ENCODE peak calls at places on chromosomes 5 and 9, in five cellular contexts. One of them, this sample, is unnamed.

GRCh38 chr5:93660677-93661076 is 77.7 kb downstream of the NR2F1 start:
- DNase-seq in GM12891: no peak
- DNase-seq in WTC11: no peak
- DNase-seq in stimulated activated CD8-positive, alpha-beta memory T cell treated with anti-CD3 and anti-CD28 coated beads, Interleukin-7, amount 100 ng/mL, for 24 hours: no peak
- DNase-seq in GM13977: no peak
- DNase-seq in this sample: no peak

GRCh38 chr5:168317521-168318147 is 26.2 kb downstream of the WWC1 start:
- DNase-seq in GM12891: no peak
- DNase-seq in GM13977: no peak
- DNase-seq in stimulated activated CD8-positive, alpha-beta memory T cell treated with anti-CD3 and anti-CD28 coated beads, Interleukin-7, amount 100 ng/mL, for 24 hours: no peak
- DNase-seq in WTC11: no peak
- DNase-seq in this sample: no peak

GRCh38 chr9:128005938-128006337 is 25.1 kb upstream of the EEIG1 start:
- DNase-seq in WTC11: no peak
- DNase-seq in GM12891: no peak
- DNase-seq in GM13977: no peak
- DNase-seq in stimulated activated CD8-positive, alpha-beta memory T cell treated with anti-CD3 and anti-CD28 coated beads, Interleukin-7, amount 100 ng/mL, for 24 hours: no peak
- DNase-seq in this sample: no peak

GRCh38 chr5:161084108-161084507 is 232.1 kb upstream of the ATP10B start:
- DNase-seq in stimulated activated CD8-positive, alpha-beta memory T cell treated with anti-CD3 and anti-CD28 coated beads, Interleukin-7, amount 100 ng/mL, for 24 hours: no peak
- DNase-seq in GM13977: no peak
- DNase-seq in GM12891: no peak
- DNase-seq in WTC11: no peak
- DNase-seq in this sample: no peak

GRCh38 chr9:7125231-7125630 is 367.5 kb downstream of the KDM4C start:
- DNase-seq in GM13977: no peak
- DNase-seq in GM12891: no peak
- DNase-seq in WTC11: no peak
- DNase-seq in stimulated activated CD8-positive, alpha-beta memory T cell treated with anti-CD3 and anti-CD28 coated beads, Interleukin-7, amount 100 ng/mL, for 24 hours: no peak
- DNase-seq in this sample: no peak

GRCh38 chr9:91166796-91167366 is 194.8 kb downstream of the AUH start:
- DNase-seq in WTC11: no peak
- DNase-seq in GM12891: no peak
- DNase-seq in stimulated activated CD8-positive, alpha-beta memory T cell treated with anti-CD3 and anti-CD28 coated beads, Interleukin-7, amount 100 ng/mL, for 24 hours: no peak
- DNase-seq in GM13977: no peak
- DNase-seq in this sample: no peak

GRCh38 chr5:14147210-14147609 is 4.1 kb downstream of the TRIO start:
- DNase-seq in stimulated activated CD8-positive, alpha-beta memory T cell treated with anti-CD3 and anti-CD28 coated beads, Interleukin-7, amount 100 ng/mL, for 24 hours: no peak
- DNase-seq in WTC11: no peak
- DNase-seq in GM12891: no peak
- DNase-seq in GM13977: no peak
- DNase-seq in this sample: no peak

GRCh38 chr5:40681351-40682311 is 1.9 kb downstream of the PTGER4 start:
- DNase-seq in GM12891: no peak
- DNase-seq in stimulated activated CD8-positive, alpha-beta memory T cell treated with anti-CD3 and anti-CD28 coated beads, Interleukin-7, amount 100 ng/mL, for 24 hours: no peak
- DNase-seq in GM13977: no peak
- DNase-seq in WTC11: peak; percentile 45
- DNase-seq in this sample: peak; percentile 49

GRCh38 chr5:38716516-38716915 is 129.3 kb upstream of the OSMR start:
- DNase-seq in GM12891: no peak
- DNase-seq in WTC11: no peak
- DNase-seq in stimulated activated CD8-positive, alpha-beta memory T cell treated with anti-CD3 and anti-CD28 coated beads, Interleukin-7, amount 100 ng/mL, for 24 hours: no peak
- DNase-seq in GM13977: no peak
- DNase-seq in this sample: no peak

GRCh38 chr5:14209222-14209822 is 66.2 kb downstream of the TRIO start:
- DNase-seq in stimulated activated CD8-positive, alpha-beta memory T cell treated with anti-CD3 and anti-CD28 coated beads, Interleukin-7, amount 100 ng/mL, for 24 hours: no peak
- DNase-seq in GM13977: no peak
- DNase-seq in GM12891: no peak
- DNase-seq in WTC11: no peak
- DNase-seq in this sample: no peak

GRCh38 chr5:669842-670395 is 23.2 kb downstream of the TPPP start:
- DNase-seq in WTC11: no peak
- DNase-seq in GM12891: no peak
- DNase-seq in GM13977: no peak
- DNase-seq in stimulated activated CD8-positive, alpha-beta memory T cell treated with anti-CD3 and anti-CD28 coated beads, Interleukin-7, amount 100 ng/mL, for 24 hours: no peak
- DNase-seq in this sample: no peak

GRCh38 chr5:120207139-120207538 is 257.0 kb upstream of the PRR16 start:
- DNase-seq in stimulated activated CD8-positive, alpha-beta memory T cell treated with anti-CD3 and anti-CD28 coated beads, Interleukin-7, amount 100 ng/mL, for 24 hours: no peak
- DNase-seq in GM12891: no peak
- DNase-seq in WTC11: no peak
- DNase-seq in GM13977: no peak
- DNase-seq in this sample: no peak

GRCh38 chr5:36696059-36696673 is 89.8 kb downstream of the SLC1A3 start:
- DNase-seq in stimulated activated CD8-positive, alpha-beta memory T cell treated with anti-CD3 and anti-CD28 coated beads, Interleukin-7, amount 100 ng/mL, for 24 hours: no peak
- DNase-seq in GM13977: peak; percentile 52
- DNase-seq in GM12891: no peak
- DNase-seq in WTC11: peak; percentile 79
- DNase-seq in this sample: peak; percentile 20

GRCh38 chr9:95626885-95627558 is 110.3 kb upstream of the PTCH1 start:
- DNase-seq in GM12891: no peak
- DNase-seq in stimulated activated CD8-positive, alpha-beta memory T cell treated with anti-CD3 and anti-CD28 coated beads, Interleukin-7, amount 100 ng/mL, for 24 hours: peak; percentile 4
- DNase-seq in WTC11: no peak
- DNase-seq in GM13977: no peak
- DNase-seq in this sample: peak; percentile 35

GRCh38 chr5:179314606-179315355 is 30.5 kb downstream of the ADAMTS2 start:
- DNase-seq in GM12891: no peak
- DNase-seq in GM13977: no peak
- DNase-seq in WTC11: peak; percentile 3
- DNase-seq in stimulated activated CD8-positive, alpha-beta memory T cell treated with anti-CD3 and anti-CD28 coated beads, Interleukin-7, amount 100 ng/mL, for 24 hours: no peak
- DNase-seq in this sample: no peak

GRCh38 chr9:26605367-26605766 is 287.2 kb downstream of the CAAP1 start:
- DNase-seq in GM12891: no peak
- DNase-seq in GM13977: no peak
- DNase-seq in stimulated activated CD8-positive, alpha-beta memory T cell treated with anti-CD3 and anti-CD28 coated beads, Interleukin-7, amount 100 ng/mL, for 24 hours: no peak
- DNase-seq in WTC11: no peak
- DNase-seq in this sample: no peak

GRCh38 chr9:100167912-100168775 is 69.1 kb downstream of the INVS start:
- DNase-seq in WTC11: no peak
- DNase-seq in GM13977: no peak
- DNase-seq in GM12891: no peak
- DNase-seq in stimulated activated CD8-positive, alpha-beta memory T cell treated with anti-CD3 and anti-CD28 coated beads, Interleukin-7, amount 100 ng/mL, for 24 hours: no peak
- DNase-seq in this sample: no peak

GRCh38 chr5:142660731-142661130 is 25.2 kb downstream of the FGF1 start:
- DNase-seq in stimulated activated CD8-positive, alpha-beta memory T cell treated with anti-CD3 and anti-CD28 coated beads, Interleukin-7, amount 100 ng/mL, for 24 hours: no peak
- DNase-seq in WTC11: no peak
- DNase-seq in GM12891: no peak
- DNase-seq in GM13977: no peak
- DNase-seq in this sample: no peak

GRCh38 chr9:135612981-135613910 is 26.1 kb downstream of the GLT6D1 start:
- DNase-seq in GM13977: no peak
- DNase-seq in GM12891: no peak
- DNase-seq in WTC11: no peak
- DNase-seq in stimulated activated CD8-positive, alpha-beta memory T cell treated with anti-CD3 and anti-CD28 coated beads, Interleukin-7, amount 100 ng/mL, for 24 hours: no peak
- DNase-seq in this sample: no peak

GRCh38 chr9:69223605-69224004 is 49.5 kb downstream of the TJP2 start:
- DNase-seq in GM12891: peak; percentile 27
- DNase-seq in GM13977: peak; percentile 36
- DNase-seq in WTC11: peak; percentile 69
- DNase-seq in stimulated activated CD8-positive, alpha-beta memory T cell treated with anti-CD3 and anti-CD28 coated beads, Interleukin-7, amount 100 ng/mL, for 24 hours: no peak
- DNase-seq in this sample: no peak

GRCh38 chr5:89584339-89584956 is 701.5 kb upstream of the MEF2C start:
- DNase-seq in WTC11: no peak
- DNase-seq in stimulated activated CD8-positive, alpha-beta memory T cell treated with anti-CD3 and anti-CD28 coated beads, Interleukin-7, amount 100 ng/mL, for 24 hours: no peak
- DNase-seq in GM12891: no peak
- DNase-seq in GM13977: no peak
- DNase-seq in this sample: no peak

GRCh38 chr9:131651160-131651559 is 88.7 kb downstream of the RAPGEF1 start:
- DNase-seq in GM12891: no peak
- DNase-seq in WTC11: no peak
- DNase-seq in GM13977: no peak
- DNase-seq in stimulated activated CD8-positive, alpha-beta memory T cell treated with anti-CD3 and anti-CD28 coated beads, Interleukin-7, amount 100 ng/mL, for 24 hours: no peak
- DNase-seq in this sample: no peak

GRCh38 chr5:113020461-113021273 is 44.1 kb downstream of the DCP2 start:
- DNase-seq in GM13977: no peak
- DNase-seq in GM12891: no peak
- DNase-seq in WTC11: no peak
- DNase-seq in stimulated activated CD8-positive, alpha-beta memory T cell treated with anti-CD3 and anti-CD28 coated beads, Interleukin-7, amount 100 ng/mL, for 24 hours: no peak
- DNase-seq in this sample: peak; percentile 14

GRCh38 chr5:178306430-178307225 is 74.0 kb upstream of the PHYKPL start:
- DNase-seq in WTC11: peak; percentile 13
- DNase-seq in stimulated activated CD8-positive, alpha-beta memory T cell treated with anti-CD3 and anti-CD28 coated beads, Interleukin-7, amount 100 ng/mL, for 24 hours: no peak
- DNase-seq in GM12891: no peak
- DNase-seq in GM13977: no peak
- DNase-seq in this sample: no peak

GRCh38 chr9:103700558-103700957 is 393.6 kb upstream of the SMC2 start:
- DNase-seq in GM12891: no peak
- DNase-seq in GM13977: no peak
- DNase-seq in WTC11: no peak
- DNase-seq in stimulated activated CD8-positive, alpha-beta memory T cell treated with anti-CD3 and anti-CD28 coated beads, Interleukin-7, amount 100 ng/mL, for 24 hours: no peak
- DNase-seq in this sample: no peak